ENCODE peak calls at places on chromosomes 6 and 20, in seven cellular contexts. U is mesothelial cell of epicardium, B is PC-9, I is nephron progenitor cell, H is MM.1S, V is hepatocyte, K is neural progenitor cell. Z is an unnamed sample.

GRCh38 chr6:313917-314316 is 21.6 kb downstream of the DUSP22 start:
- DNase-seq in U (no peak), B (no peak), I (no peak), H (no peak), V (no peak), K (no peak), Z (no peak)

GRCh38 chr6:133432021-133432989 is 191.1 kb downstream of the EYA4 start:
- DNase-seq in U (no peak), B (no peak), I (peak), H (no peak), V (no peak), K (peak), Z (no peak)

GRCh38 chr20:24357169-24357568 is 112.3 kb upstream of the SYNDIG1 start:
- DNase-seq in U (no peak), B (no peak), I (no peak), H (no peak), V (no peak), K (no peak), Z (no peak)

GRCh38 chr6:79072640-79073181 is 5.3 kb downstream of the PHIP start:
- DNase-seq in U (no peak), B (no peak), I (no peak), H (no peak), V (no peak), K (no peak), Z (no peak)

GRCh38 chr6:125025164-125025854 is 63.1 kb downstream of the RNF217 start:
- DNase-seq in U (no peak), B (no peak), I (no peak), H (no peak), V (no peak), K (no peak), Z (no peak)

GRCh38 chr6:4640139-4640538 is 136.1 kb upstream of the CDYL start:
- DNase-seq in U (no peak), B (no peak), I (no peak), H (no peak), V (no peak), K (no peak), Z (no peak)

GRCh38 chr6:107647439-107647948 is 157.6 kb downstream of the SOBP start:
- DNase-seq in U (no peak), B (no peak), I (no peak), H (no peak), V (no peak), K (no peak), Z (no peak)

GRCh38 chr6:39908838-39909583 is 25.3 kb downstream of the MOCS1 start:
- DNase-seq in U (no peak), B (no peak), I (no peak), H (no peak), V (no peak), K (no peak), Z (no peak)

DNA sequence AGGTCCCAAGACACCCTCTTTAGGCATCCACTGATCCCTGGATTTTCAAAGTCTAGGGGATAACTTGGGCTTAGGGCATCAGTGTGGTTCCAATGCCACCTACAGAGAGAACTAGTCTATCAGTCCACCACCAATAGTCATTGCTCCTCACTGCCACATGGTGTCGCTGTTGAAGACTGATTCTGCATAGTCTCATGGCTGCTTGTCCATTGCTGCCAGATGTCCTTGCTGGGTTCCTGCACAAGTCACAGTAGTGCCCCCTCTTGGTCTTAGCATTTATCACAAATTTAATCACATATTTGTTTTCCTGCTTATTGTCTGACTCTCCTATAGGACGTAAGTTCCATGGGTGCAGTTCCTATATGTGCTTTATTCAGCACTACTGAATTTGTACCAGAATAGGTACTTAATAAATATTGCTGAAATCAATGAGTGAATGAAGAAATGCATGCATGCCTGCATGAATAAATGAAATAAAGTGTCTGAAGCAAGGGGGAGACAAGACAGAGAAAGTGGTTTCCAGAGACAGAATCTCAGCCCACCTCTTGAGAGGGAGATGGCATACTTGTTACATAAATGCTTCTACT is 45.9 kb upstream of the RALY start:
- DNase-seq in U (no peak), B (peak), I (peak), H (peak), V (peak), K (peak), Z (no peak)
- TF ChIP-seq CTCF in U (peak), B (peak), I (peak), H (peak), V (peak), K (peak), Z (peak)

GRCh38 chr6:168272379-168273011 is 47.1 kb downstream of the DACT2 start:
- DNase-seq in U (no peak), B (no peak), I (no peak), H (no peak), V (peak), K (peak), Z (no peak)
- TF ChIP-seq CTCF in U (no peak), B (no peak), I (no peak), H (no peak), V (no peak), K (no peak), Z (no peak)

GRCh38 chr6:128305976-128306375 is 214.4 kb downstream of the PTPRK start:
- DNase-seq in U (no peak), B (no peak), I (no peak), H (no peak), V (no peak), K (no peak), Z (no peak)
- TF ChIP-seq CTCF in U (no peak), B (no peak), I (no peak), H (no peak), V (no peak), K (no peak), Z (no peak)

GRCh38 chr6:10415593-10416480 is 963 bp upstream of the TFAP2A start:
- DNase-seq in U (no peak), B (no peak), I (no peak), H (no peak), V (no peak), K (no peak), Z (no peak)

GRCh38 chr6:10414766-10415592 is at the start of gene TFAP2A:
- DNase-seq in U (peak), B (peak), I (peak), H (no peak), V (peak), K (peak), Z (no peak)

GRCh38 chr6:10412948-10413849 is 1.7 kb downstream of the TFAP2A start:
- DNase-seq in U (peak), B (peak), I (no peak), H (peak), V (peak), K (peak), Z (no peak)

GRCh38 chr6:10412165-10412947 is 2.5 kb downstream of the TFAP2A start:
- DNase-seq in U (peak), B (peak), I (peak), H (peak), V (peak), K (peak), Z (no peak)

GRCh38 chr6:10413850-10414765 is 766 bp downstream of the TFAP2A start:
- DNase-seq in U (peak), B (peak), I (peak), H (no peak), V (peak), K (peak), Z (no peak)
- TF ChIP-seq CTCF in U (no peak), B (no peak), I (no peak), H (peak), V (peak), K (peak), Z (peak)